ENCODE peak calls at places on chromosomes 4 and X, in seven cellular contexts. One of them, this sample, is unnamed.

GRCh38 chr4:177119693-177120092 is 190.0 kb upstream of the NEIL3 start:
- DNase-seq in mesothelial cell of epicardium: no peak
- DNase-seq in NCI-H748 treated with DMSO at 0.1 percent for 48 hours: no peak
- DNase-seq in CD8-positive, alpha-beta memory T cell: no peak
- DNase-seq in iPS DF 6.9: no peak
- DNase-seq in left colon: no peak
- DNase-seq in fibroblast of mammary gland: peak
- DNase-seq in this sample: no peak

GRCh38 chrX:66872771-66873170 is 233.9 kb upstream of the EDA2R start:
- DNase-seq in NCI-H748 treated with DMSO at 0.1 percent for 48 hours: no peak
- DNase-seq in mesothelial cell of epicardium: no peak
- DNase-seq in left colon: no peak
- DNase-seq in CD8-positive, alpha-beta memory T cell: no peak
- DNase-seq in iPS DF 6.9: no peak
- DNase-seq in fibroblast of mammary gland: no peak
- DNase-seq in this sample: no peak

GRCh38 chrX:31266172-31267076 is 194.6 kb upstream of the FTHL17 start:
- DNase-seq in left colon: peak
- DNase-seq in mesothelial cell of epicardium: peak
- DNase-seq in CD8-positive, alpha-beta memory T cell: no peak
- DNase-seq in NCI-H748 treated with DMSO at 0.1 percent for 48 hours: peak
- DNase-seq in iPS DF 6.9: no peak
- DNase-seq in fibroblast of mammary gland: no peak
- DNase-seq in this sample: peak

GRCh38 chr4:109067509-109068205 is 234.8 kb downstream of the COL25A1 start:
- DNase-seq in mesothelial cell of epicardium: no peak
- DNase-seq in iPS DF 6.9: no peak
- DNase-seq in NCI-H748 treated with DMSO at 0.1 percent for 48 hours: no peak
- DNase-seq in CD8-positive, alpha-beta memory T cell: no peak
- DNase-seq in fibroblast of mammary gland: peak
- DNase-seq in left colon: no peak
- DNase-seq in this sample: no peak

GRCh38 chr4:4460759-4461158 is 73.9 kb downstream of the NSG1 start:
- DNase-seq in NCI-H748 treated with DMSO at 0.1 percent for 48 hours: no peak
- DNase-seq in CD8-positive, alpha-beta memory T cell: no peak
- DNase-seq in left colon: no peak
- DNase-seq in iPS DF 6.9: no peak
- DNase-seq in mesothelial cell of epicardium: no peak
- DNase-seq in fibroblast of mammary gland: no peak
- DNase-seq in this sample: no peak

GRCh38 chr4:898869-899555 is 33.1 kb downstream of the GAK start:
- DNase-seq in left colon: no peak
- DNase-seq in mesothelial cell of epicardium: no peak
- DNase-seq in NCI-H748 treated with DMSO at 0.1 percent for 48 hours: no peak
- DNase-seq in fibroblast of mammary gland: no peak
- DNase-seq in iPS DF 6.9: no peak
- DNase-seq in CD8-positive, alpha-beta memory T cell: no peak
- DNase-seq in this sample: no peak

GRCh38 chrX:146109362-146109761 is 291.7 kb downstream of the SLITRK2 start:
- DNase-seq in iPS DF 6.9: no peak
- DNase-seq in CD8-positive, alpha-beta memory T cell: no peak
- DNase-seq in left colon: no peak
- DNase-seq in NCI-H748 treated with DMSO at 0.1 percent for 48 hours: no peak
- DNase-seq in fibroblast of mammary gland: no peak
- DNase-seq in mesothelial cell of epicardium: no peak
- DNase-seq in this sample: no peak

GRCh38 chr4:1927675-1928074 is 56.5 kb downstream of the NSD2 start:
- DNase-seq in NCI-H748 treated with DMSO at 0.1 percent for 48 hours: no peak
- DNase-seq in iPS DF 6.9: no peak
- DNase-seq in left colon: no peak
- DNase-seq in mesothelial cell of epicardium: no peak
- DNase-seq in CD8-positive, alpha-beta memory T cell: no peak
- DNase-seq in fibroblast of mammary gland: peak
- DNase-seq in this sample: no peak

GRCh38 chr4:40626183-40626990 is 3.3 kb downstream of the RBM47 start:
- DNase-seq in left colon: peak
- DNase-seq in iPS DF 6.9: no peak
- DNase-seq in mesothelial cell of epicardium: no peak
- DNase-seq in fibroblast of mammary gland: peak
- DNase-seq in NCI-H748 treated with DMSO at 0.1 percent for 48 hours: no peak
- DNase-seq in CD8-positive, alpha-beta memory T cell: no peak
- DNase-seq in this sample: no peak

GRCh38 chr4:5916229-5916628 is 23.3 kb upstream of the CRMP1 start:
- DNase-seq in iPS DF 6.9: no peak
- DNase-seq in CD8-positive, alpha-beta memory T cell: no peak
- DNase-seq in NCI-H748 treated with DMSO at 0.1 percent for 48 hours: no peak
- DNase-seq in mesothelial cell of epicardium: no peak
- DNase-seq in fibroblast of mammary gland: no peak
- DNase-seq in left colon: no peak
- DNase-seq in this sample: no peak

GRCh38 chr4:8547108-8547911 is 32.9 kb upstream of the GPR78 start:
- DNase-seq in CD8-positive, alpha-beta memory T cell: no peak
- DNase-seq in iPS DF 6.9: peak
- DNase-seq in NCI-H748 treated with DMSO at 0.1 percent for 48 hours: no peak
- DNase-seq in left colon: no peak
- DNase-seq in mesothelial cell of epicardium: no peak
- DNase-seq in fibroblast of mammary gland: peak
- DNase-seq in this sample: no peak

GRCh38 chr4:185128272-185129119 is 14.6 kb upstream of the SLC25A4 start:
- DNase-seq in CD8-positive, alpha-beta memory T cell: peak
- DNase-seq in iPS DF 6.9: no peak
- DNase-seq in left colon: peak
- DNase-seq in mesothelial cell of epicardium: no peak
- DNase-seq in fibroblast of mammary gland: no peak
- DNase-seq in NCI-H748 treated with DMSO at 0.1 percent for 48 hours: no peak
- DNase-seq in this sample: no peak

GRCh38 chr4:118760493-118760892 is 75.3 kb downstream of the METTL14 start:
- DNase-seq in left colon: no peak
- DNase-seq in mesothelial cell of epicardium: no peak
- DNase-seq in CD8-positive, alpha-beta memory T cell: no peak
- DNase-seq in fibroblast of mammary gland: no peak
- DNase-seq in NCI-H748 treated with DMSO at 0.1 percent for 48 hours: no peak
- DNase-seq in iPS DF 6.9: no peak
- DNase-seq in this sample: no peak

GRCh38 chrX:141733371-141733770 is 34.8 kb upstream of the SPANXD start:
- DNase-seq in mesothelial cell of epicardium: no peak
- DNase-seq in CD8-positive, alpha-beta memory T cell: no peak
- DNase-seq in fibroblast of mammary gland: peak
- DNase-seq in iPS DF 6.9: no peak
- DNase-seq in left colon: no peak
- DNase-seq in NCI-H748 treated with DMSO at 0.1 percent for 48 hours: no peak
- DNase-seq in this sample: no peak

GRCh38 chr4:184798504-184798903 is 27.3 kb downstream of the ACSL1 start:
- DNase-seq in NCI-H748 treated with DMSO at 0.1 percent for 48 hours: no peak
- DNase-seq in left colon: no peak
- DNase-seq in CD8-positive, alpha-beta memory T cell: no peak
- DNase-seq in fibroblast of mammary gland: no peak
- DNase-seq in mesothelial cell of epicardium: no peak
- DNase-seq in iPS DF 6.9: no peak
- DNase-seq in this sample: peak

GRCh38 chr4:82629238-82630000 is 67.6 kb upstream of the TMEM150C start:
- DNase-seq in mesothelial cell of epicardium: no peak
- DNase-seq in NCI-H748 treated with DMSO at 0.1 percent for 48 hours: no peak
- DNase-seq in left colon: no peak
- DNase-seq in fibroblast of mammary gland: peak
- DNase-seq in iPS DF 6.9: no peak
- DNase-seq in CD8-positive, alpha-beta memory T cell: no peak
- DNase-seq in this sample: no peak

GRCh38 chrX:10133980-10134676 is 22.6 kb upstream of the CLCN4 start:
- DNase-seq in fibroblast of mammary gland: no peak
- DNase-seq in CD8-positive, alpha-beta memory T cell: no peak
- DNase-seq in mesothelial cell of epicardium: no peak
- DNase-seq in NCI-H748 treated with DMSO at 0.1 percent for 48 hours: no peak
- DNase-seq in left colon: no peak
- DNase-seq in iPS DF 6.9: no peak
- DNase-seq in this sample: no peak

This sample was measured in right lobe of liver.